ENCODE peak calls at places on chromosomes 7 and 10, in ten cellular contexts. E, O, X, Z, U, R, V, J, M and F are unnamed samples. For H3K9me3 and H3K36me3, the result is how much of the 10 kb centered on the place peaks cover.

GRCh38 chr7:73329861-73330581 is 2.1 kb downstream of the FKBP6 start:
- DNase-seq in M (no peak), R (no peak), V (no peak), J (no peak), Z (no peak), E (no peak), X (no peak), U (no peak), O (peak), F (no peak)

GRCh38 chr7:42843209-42843800 is 68.6 kb downstream of the C7orf25 start:
- DNase-seq in M (peak), J (peak), Z (peak), R (no peak), U (peak), O (peak), V (peak), X (no peak), E (no peak), F (peak)

GRCh38 chr7:738723-739454 is 11.8 kb upstream of the PRKAR1B start:
- DNase-seq in E (peak), V (no peak), Z (no peak), R (peak), O (no peak), U (no peak), X (no peak), M (no peak), J (no peak), F (no peak)

GRCh38 chr7:602341-603141 is 82.9 kb upstream of the PDGFA start:
- DNase-seq in J (no peak), E (peak), M (no peak), O (no peak), R (peak), U (no peak), Z (no peak), V (peak), X (no peak), F (no peak)

GRCh38 chr7:41674505-41675023 is 28.3 kb downstream of the INHBA start:
- DNase-seq in R (no peak), Z (no peak), M (no peak), U (no peak), V (no peak), X (no peak), O (no peak), E (no peak), J (no peak), F (no peak)

GRCh38 chr10:62046522-62047239 is 145.2 kb downstream of the ARID5B start:
- DNase-seq in J (no peak), R (no peak), X (no peak), O (peak), Z (no peak), M (no peak), V (no peak), E (no peak), U (no peak), F (no peak)

GRCh38 chr10:69786791-69787190 is 14.9 kb upstream of the COL13A1 start:
- DNase-seq in R (no peak), V (peak), M (no peak), J (peak), E (no peak), Z (no peak), O (peak), U (no peak), X (no peak), F (no peak)

GRCh38 chr10:119290301-119291036 is 83.1 kb downstream of the GRK5 start:
- DNase-seq in Z (no peak), X (no peak), U (no peak), M (no peak), J (no peak), E (no peak), O (no peak), V (no peak), R (no peak), F (no peak)

GRCh38 chr7:31373337-31374289 is 33.1 kb upstream of the NEUROD6 start:
- DNase-seq in R (no peak), O (peak), X (no peak), E (no peak), V (peak), J (peak), Z (peak), U (no peak), M (peak), F (peak)

GRCh38 chr10:71752391-71753090 is 20.8 kb downstream of the VSIR start:
- DNase-seq in U (no peak), M (no peak), E (no peak), Z (no peak), X (no peak), O (no peak), V (no peak), J (no peak), R (peak), F (no peak)

GRCh38 chr7:25849361-25850184 is 302.4 kb upstream of the NFE2L3 start:
- DNase-seq in X (peak), E (no peak), M (no peak), O (peak), V (no peak), R (no peak), U (peak), J (no peak), Z (no peak), F (no peak)

GRCh38 chr10:6503171-6503570 is 76.9 kb downstream of the PRKCQ start:
- DNase-seq in V (no peak), O (no peak), J (no peak), R (no peak), Z (no peak), M (no peak), X (no peak), U (no peak), E (no peak), F (no peak)

GRCh38 chr10:82968533-82968932 is 1093.5 kb downstream of the NRG3 start:
- DNase-seq in V (no peak), M (no peak), U (no peak), J (no peak), X (no peak), Z (no peak), E (no peak), O (peak), R (no peak), F (no peak)

GRCh38 chr10:5933909-5934546 is 43.3 kb downstream of the IL15RA start:
- DNase-seq in E (no peak), V (no peak), Z (no peak), R (no peak), X (no peak), M (no peak), J (no peak), U (no peak), O (no peak), F (no peak)

GRCh38 chr7:77687100-77687746 is 9.0 kb upstream of the RSBN1L start:
- DNase-seq in U (no peak), M (no peak), V (no peak), Z (no peak), E (no peak), R (no peak), X (no peak), J (no peak), O (no peak), F (no peak)

GRCh38 chr10:111551001-111551400 is 474.2 kb downstream of the ADRA2A start:
- DNase-seq in X (no peak), O (no peak), U (no peak), J (no peak), Z (no peak), R (no peak), M (no peak), E (no peak), V (no peak), F (no peak)

GRCh38 chr7:120806669-120807068 is 51.3 kb downstream of the TSPAN12 start:
- DNase-seq in V (no peak), Z (no peak), X (no peak), J (no peak), U (no peak), R (no peak), M (no peak), O (no peak), E (no peak), F (no peak)

GRCh38 chr10:61836233-61836887 is 65.1 kb upstream of the ARID5B start:
- DNase-seq in U (no peak), E (no peak), X (no peak), Z (no peak), M (no peak), V (no peak), J (no peak), O (no peak), R (no peak), F (no peak)

GRCh38 chr10:6065845-6066244 is 3.7 kb upstream of the IL2RA start:
- DNase-seq in X (no peak), U (no peak), J (no peak), V (peak), O (no peak), M (peak), Z (no peak), R (no peak), E (no peak), F (no peak)

GRCh38 chr10:110399163-110400094 is 94.7 kb upstream of the SMNDC1 start:
- DNase-seq in X (no peak), Z (no peak), V (no peak), O (peak), U (no peak), J (no peak), E (no peak), M (peak), R (peak), F (no peak)

GRCh38 chr7:266851-267840 is 22.8 kb upstream of the FOXL3 start:
- DNase-seq in V (peak), O (no peak), R (peak), X (peak), E (peak), J (no peak), Z (peak), U (peak), M (peak), F (peak)

GRCh38 chr10:86545097-86545496 is 23.5 kb upstream of the WAPL start:
- DNase-seq in M (no peak), Z (no peak), R (no peak), U (no peak), J (no peak), X (no peak), O (no peak), V (no peak), E (no peak), F (no peak)

GRCh38 chr7:65001291-65001814 is 5.1 kb downstream of the ERV3-1 start:
- DNase-seq in Z (no peak), V (no peak), R (no peak), J (no peak), O (no peak), X (no peak), U (no peak), E (no peak), M (no peak), F (no peak)

GRCh38 chr10:91775731-91776130 is 22.5 kb upstream of the TNKS2 start:
- DNase-seq in O (no peak), V (no peak), R (no peak), J (no peak), M (no peak), E (no peak), X (no peak), Z (no peak), U (no peak), F (no peak)

GRCh38 chr7:56291-56913 is 136.0 kb upstream of the FAM20C start:
- DNase-seq in M (no peak), U (no peak), E (peak), R (peak), Z (no peak), O (no peak), X (no peak), V (peak), J (no peak), F (no peak)

GRCh38 chr7:147584771-147585193 is 1005.8 kb upstream of the C7orf33 start:
- DNase-seq in Z (no peak), M (no peak), X (no peak), E (no peak), O (no peak), V (peak), J (no peak), U (no peak), R (no peak), F (no peak)

GRCh38 chr7:100568936-100569844 is 4.5 kb downstream of the SAP25 start:
- DNase-seq in E (peak), M (peak), O (peak), U (peak), R (no peak), J (peak), Z (peak), V (peak), X (peak), F (peak)

GRCh38 chr10:79079490-79080355 is 11.0 kb downstream of the ZMIZ1 start:
- DNase-seq in V (no peak), E (peak), J (no peak), M (no peak), U (no peak), X (no peak), Z (no peak), R (peak), O (peak), F (no peak)

GRCh38 chr7:471191-471865 is 48.3 kb downstream of the PDGFA start:
- DNase-seq in M (no peak), E (no peak), X (no peak), U (no peak), O (no peak), R (peak), J (no peak), V (no peak), Z (no peak), F (no peak)

GRCh38 chr10:86708783-86709778 is 40.8 kb downstream of the LDB3 start:
- DNase-seq in E (no peak), O (no peak), R (no peak), Z (no peak), J (no peak), U (no peak), V (peak), M (no peak), X (peak), F (no peak)

GRCh38 chr10:10326119-10326518 is 691.6 kb upstream of the CELF2 start:
- DNase-seq in R (no peak), O (no peak), X (no peak), J (no peak), Z (no peak), V (no peak), U (no peak), M (no peak), E (no peak), F (no peak)
- H3K9me3 ChIP-seq in R (under half), O (under half), X (under half), J (under half), Z (under half), V (under half), U (under half), M (under half), E (under half), F (under half)

DNA sequence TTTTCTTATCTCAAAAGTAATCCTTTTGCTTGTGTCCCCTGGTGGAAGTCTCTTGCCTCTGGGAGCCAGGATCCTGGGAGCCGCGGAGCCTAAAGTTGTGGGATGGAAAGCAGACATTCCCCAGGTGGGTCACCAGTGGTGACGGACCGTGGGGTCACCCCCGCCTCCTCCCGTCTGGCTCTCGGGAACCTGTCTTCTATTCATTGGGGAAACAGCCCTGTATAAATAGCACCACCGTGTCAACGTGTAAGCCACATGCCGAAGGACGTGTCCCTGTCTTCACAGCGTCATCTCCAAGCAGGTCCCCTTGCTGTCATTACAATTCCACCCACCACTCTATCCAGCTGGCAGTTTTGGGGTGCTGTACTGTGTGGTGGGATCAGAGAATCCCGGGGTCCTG is 87.5 kb downstream of the ELFN1 start:
- DNase-seq in X (no peak), O (no peak), U (no peak), Z (no peak), R (peak), E (no peak), J (no peak), V (no peak), M (no peak), F (no peak)
- H3K36me3 ChIP-seq in X (under half), O (under half), U (under half), Z (under half), R (under half), E (under half), J (under half), V (under half), M (under half), F (under half)

DNA sequence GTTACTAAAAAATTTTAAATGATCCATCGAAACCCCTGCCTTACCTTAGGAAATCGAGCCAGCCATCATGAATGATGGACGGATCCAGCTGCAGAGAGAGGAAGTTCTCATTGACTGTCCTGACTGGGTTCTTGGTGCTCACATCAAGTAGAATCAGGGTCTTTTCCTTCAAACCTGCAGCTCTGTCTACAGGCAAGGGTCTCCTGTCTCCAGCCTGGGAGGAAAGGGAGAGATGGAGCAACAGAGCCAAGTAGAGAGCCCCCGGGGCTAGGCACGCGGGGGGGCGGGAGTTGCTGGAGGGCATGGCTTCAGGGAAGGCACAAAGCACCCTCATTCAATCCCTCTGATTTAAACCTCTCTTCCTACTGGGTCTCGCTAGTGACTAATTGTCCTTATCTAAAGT is at the start of gene HPSE2:
- DNase-seq in Z (no peak), X (no peak), R (no peak), U (no peak), E (no peak), V (peak), O (no peak), J (no peak), M (no peak), F (no peak)
- H3K4me3 ChIP-seq in Z (peak), X (no peak), R (peak), U (peak), E (peak), V (peak), O (no peak), J (peak), M (peak), F (peak)

GRCh38 chr7:153398370-153398769 is 638.8 kb downstream of the ACTR3B start:
- DNase-seq in R (no peak), U (no peak), X (no peak), O (no peak), Z (no peak), M (no peak), E (no peak), V (no peak), J (no peak), F (no peak)

GRCh38 chr7:153397906-153398305 is 638.4 kb downstream of the ACTR3B start:
- DNase-seq in U (no peak), E (no peak), O (no peak), J (no peak), V (no peak), X (no peak), M (no peak), Z (no peak), R (no peak), F (no peak)

GRCh38 chr7:153398789-153399553 is 639.4 kb downstream of the ACTR3B start:
- DNase-seq in X (no peak), O (no peak), R (no peak), Z (no peak), M (no peak), V (no peak), U (no peak), J (no peak), E (no peak), F (no peak)

GRCh38 chr7:153397459-153397858 is 637.9 kb downstream of the ACTR3B start:
- DNase-seq in V (no peak), M (no peak), J (no peak), O (no peak), E (no peak), U (no peak), R (no peak), X (no peak), Z (no peak), F (no peak)

DNA sequence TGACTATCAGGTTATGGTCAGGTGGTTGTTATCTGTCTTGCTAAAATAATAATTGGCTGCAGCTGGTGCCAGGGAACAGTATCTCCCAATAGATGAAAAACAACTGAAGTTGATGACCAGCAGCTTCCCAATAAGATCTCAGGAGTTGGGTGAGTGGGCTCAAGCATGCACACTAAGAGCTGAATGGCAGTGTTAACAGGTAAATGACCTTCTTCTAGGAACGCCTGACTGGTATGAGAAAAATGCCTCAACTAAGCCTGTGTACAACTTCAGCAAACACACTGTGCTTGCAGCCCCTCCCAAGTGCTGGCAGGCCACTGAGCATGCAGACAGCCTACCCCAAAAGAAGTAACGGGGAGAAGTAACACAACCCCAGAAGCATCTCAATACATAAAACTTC is 636.9 kb downstream of the ACTR3B start:
- DNase-seq in Z (no peak), M (no peak), J (no peak), V (no peak), O (no peak), R (no peak), X (no peak), E (no peak), U (no peak), F (no peak)
- H3K9me3 ChIP-seq in Z (under half), M (under half), J (under half), V (half or more), O (under half), R (under half), X (under half), E (under half), U (under half), F (under half)

DNA sequence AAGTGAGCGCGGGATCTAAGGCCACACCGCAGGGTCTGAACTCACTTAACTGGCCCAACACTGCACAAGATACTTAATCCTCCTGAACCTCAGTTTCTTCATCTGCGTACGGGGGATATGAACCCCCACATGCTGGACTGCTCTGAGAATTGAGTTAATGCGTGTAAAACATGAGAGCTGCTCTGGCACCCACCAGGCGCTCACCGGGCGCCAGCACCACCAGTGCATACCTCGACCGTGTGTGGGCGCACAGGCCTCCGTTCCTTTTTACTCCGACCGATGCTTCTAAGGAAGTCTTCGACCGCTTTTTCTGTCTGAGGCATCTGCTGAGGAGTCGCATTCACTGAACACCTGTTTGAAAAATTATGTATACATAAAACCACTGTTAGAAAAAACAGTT is 27.2 kb downstream of the PITRM1 start:
- DNase-seq in U (no peak), Z (no peak), E (no peak), M (no peak), X (no peak), R (peak), V (no peak), J (no peak), O (no peak), F (no peak)
- H3K36me3 ChIP-seq in U (under half), Z (under half), E (half or more), M (half or more), X (under half), R (half or more), V (half or more), J (half or more), O (half or more), F (under half)